ENCODE peak calls at places on chromosomes 13 and 19, in nine cellular contexts. A is PC-3, K is upper lobe of right lung, T is esophagus muscularis mucosa, C is SJSA1, L is prostate gland, Y is esophagus squamous epithelium, R is hepatocyte, W is mesenchymal stem cell. B is an unnamed sample.

GRCh38 chr13:113671066-113672001 is 4.3 kb downstream of the GRK1 start:
- DNase-seq in A (no peak), K (peak; percentile 60), T (no peak), C (no peak), L (no peak), Y (no peak), R (no peak), W (no peak), B (no peak)

GRCh38 chr13:46229251-46229650 is 17.5 kb downstream of the LRRC63 start:
- DNase-seq in A (peak; percentile 26), K (no peak), T (no peak), C (no peak), L (peak; percentile 16), Y (no peak), R (no peak), W (no peak), B (no peak)

GRCh38 chr19:57803594-57804325 is 11.0 kb downstream of the ZNF552 start:
- DNase-seq in A (peak; percentile 54), K (peak; percentile 63), T (no peak), C (peak; percentile 93), L (no peak), Y (no peak), R (peak; percentile 61), W (peak; percentile 86), B (no peak)

GRCh38 chr19:13823256-13823655 is 28.0 kb downstream of the ZSWIM4 start:
- DNase-seq in A (no peak), K (no peak), T (no peak), C (no peak), L (no peak), Y (no peak), R (no peak), W (peak; percentile 54), B (no peak)

GRCh38 chr13:49329831-49330545 is 82.3 kb downstream of the CDADC1 start:
- DNase-seq in A (no peak), K (no peak), T (no peak), C (no peak), L (no peak), Y (no peak), R (no peak), W (no peak), B (no peak)

GRCh38 chr13:46896346-46897138 is at the start of gene HTR2A:
- DNase-seq in A (peak; percentile 18), K (peak; percentile 69), T (no peak), C (no peak), L (peak; percentile 14), Y (no peak), R (peak; percentile 14), W (no peak), B (no peak)

GRCh38 chr19:19193926-19194325 is 1.9 kb downstream of the RFXANK start:
- DNase-seq in A (no peak), K (no peak), T (no peak), C (no peak), L (no peak), Y (no peak), R (no peak), W (no peak), B (no peak)

GRCh38 chr13:111210488-111210887 is 95.4 kb downstream of the ARHGEF7 start:
- DNase-seq in A (peak; percentile 29), K (peak; percentile 81), T (no peak), C (peak; percentile 91), L (no peak), Y (no peak), R (peak; percentile 51), W (peak; percentile 89), B (no peak)

GRCh38 chr13:44373601-44374347 is at the start of gene SERP2:
- DNase-seq in A (no peak), K (peak; percentile 70), T (no peak), C (no peak), L (no peak), Y (no peak), R (peak; percentile 55), W (no peak), B (no peak)

GRCh38 chr13:113009743-113010509 is 40.9 kb downstream of the MCF2L start:
- DNase-seq in A (no peak), K (no peak), T (no peak), C (no peak), L (no peak), Y (no peak), R (peak; percentile 52), W (no peak), B (no peak)

DNA sequence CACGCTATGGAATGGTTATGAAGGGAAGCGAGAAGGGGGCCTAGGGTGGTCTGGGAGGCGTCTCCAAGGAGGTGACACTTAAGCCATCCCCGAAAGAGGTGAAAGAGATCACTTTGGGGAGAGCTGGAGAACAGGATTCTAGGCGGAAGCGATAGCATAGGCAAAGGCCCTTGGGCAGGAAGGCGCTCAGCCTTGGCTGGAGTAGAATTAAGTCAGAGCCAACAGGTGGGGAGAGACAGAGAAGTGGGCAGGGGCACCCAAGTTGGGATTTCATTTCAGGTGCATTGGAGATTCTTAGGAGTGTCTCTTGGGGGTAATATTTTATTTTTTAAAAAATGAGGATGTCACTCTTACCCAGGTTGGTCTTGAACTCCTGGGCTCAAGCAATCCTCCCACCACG is 9.6 kb downstream of the SNRPD2 start:
- DNase-seq in A (no peak), K (no peak), T (no peak), C (no peak), L (no peak), Y (no peak), R (no peak), W (no peak), B (no peak)
- H3K4me3 ChIP-seq in A (peak overlapping the region; percentile 66), K (peak overlapping the region; percentile 42), T (peak overlapping the region; percentile 48), C (no peak overlapping the region), L (peak overlapping the region; percentile 26), Y (peak overlapping the region; percentile 3), R (no peak overlapping the region), W (peak overlapping the region; percentile 72), B (peak overlapping the region; percentile 69)

GRCh38 chr19:9620842-9621155 is 233 bp downstream of the ZNF561 start:
- DNase-seq in A (no peak), K (no peak), T (no peak), C (no peak), L (peak; percentile 5), Y (no peak), R (no peak), W (no peak), B (no peak)
- H3K27ac ChIP-seq in A (peak overlapping the region; percentile 73), K (peak overlapping the region; percentile 93), T (peak overlapping the region; percentile 94), C (peak overlapping the region; percentile 90), L (peak overlapping the region; percentile 90), Y (peak overlapping the region; percentile 96), R (peak overlapping the region; percentile 100), W (peak overlapping the region; percentile 99), B (peak overlapping the region; percentile 89)

GRCh38 chr19:31316201-31316951 is 32.9 kb downstream of the TSHZ3 start:
- DNase-seq in A (no peak), K (no peak), T (no peak), C (no peak), L (no peak), Y (no peak), R (no peak), W (peak; percentile 91), B (no peak)
- H3K4me3 ChIP-seq in A (no peak overlapping the region), K (no peak overlapping the region), T (peak overlapping the region; percentile 10), C (no peak overlapping the region), L (no peak overlapping the region), Y (no peak overlapping the region), R (no peak overlapping the region), W (peak overlapping the region; percentile 70), B (no peak overlapping the region)

DNA sequence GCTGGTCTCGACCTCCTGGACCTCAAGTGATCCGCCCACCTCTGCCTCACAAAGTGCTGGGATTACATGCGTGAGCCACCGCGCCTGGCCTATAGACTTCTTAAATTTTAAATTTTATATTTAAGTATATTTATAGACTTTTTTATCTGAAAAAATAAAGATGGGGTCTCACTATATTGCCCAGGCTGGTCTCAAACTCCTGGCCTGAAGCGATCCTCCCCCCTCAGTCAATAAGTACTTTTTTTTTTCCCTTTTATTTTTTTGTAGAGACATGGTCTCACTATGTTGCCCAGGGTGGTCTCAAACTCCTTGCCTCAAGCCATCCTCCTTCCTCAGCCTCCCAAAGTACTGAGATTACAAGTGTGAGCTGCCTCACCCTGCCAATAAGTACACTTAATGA is 1.9 kb downstream of the SERTAD1 start:
- DNase-seq in A (no peak), K (no peak), T (no peak), C (no peak), L (no peak), Y (no peak), R (no peak), W (no peak), B (no peak)
- H3K27ac ChIP-seq in A (no peak overlapping the region), K (peak overlapping the region; percentile 98), T (peak overlapping the region; percentile 100), C (no peak overlapping the region), L (peak overlapping the region; percentile 100), Y (no peak overlapping the region), R (peak overlapping the region; percentile 99), W (no peak overlapping the region), B (peak overlapping the region; percentile 99)

GRCh38 chr19:49887037-49887652 is 9.5 kb downstream of the IL4I1 start:
- DNase-seq in A (no peak), K (no peak), T (no peak), C (no peak), L (no peak), Y (no peak), R (no peak), W (no peak), B (no peak)
- H3K4me3 ChIP-seq in A (no peak overlapping the region), K (no peak overlapping the region), T (no peak overlapping the region), C (no peak overlapping the region), L (no peak overlapping the region), Y (no peak overlapping the region), R (no peak overlapping the region), W (no peak overlapping the region), B (no peak overlapping the region)

GRCh38 chr13:93230466-93230865 is 3.9 kb downstream of the GPC6 start:
- DNase-seq in A (peak; percentile 50), K (no peak), T (no peak), C (no peak), L (no peak), Y (no peak), R (peak; percentile 22), W (peak; percentile 78), B (no peak)
- H3K27ac ChIP-seq in A (peak overlapping the region; percentile 13), K (no peak overlapping the region), T (no peak overlapping the region), C (no peak overlapping the region), L (no peak overlapping the region), Y (peak overlapping the region; percentile 40), R (peak overlapping the region; percentile 95), W (peak overlapping the region; percentile 51), B (peak overlapping the region; percentile 27)